ENCODE peak calls at places on chromosome 1, in five cellular contexts. One of them, this sample, is unnamed.

GRCh38 chr1:41469706-41470105 is 14.8 kb downstream of the EDN2 start:
- DNase-seq in PC-9: peak; percentile 58
- DNase-seq in ascending aorta: no peak
- DNase-seq in endothelial cell of umbilical vein: no peak
- DNase-seq in CD8-positive, alpha-beta T cell: no peak
- DNase-seq in this sample: no peak

GRCh38 chr1:175178456-175178855 is 14.1 kb downstream of the KIAA0040 start:
- DNase-seq in PC-9: no peak
- DNase-seq in ascending aorta: no peak
- DNase-seq in endothelial cell of umbilical vein: no peak
- DNase-seq in CD8-positive, alpha-beta T cell: no peak
- DNase-seq in this sample: no peak

GRCh38 chr1:89938171-89939055 is 56.5 kb upstream of the ZNF326 start:
- DNase-seq in PC-9: no peak
- DNase-seq in ascending aorta: no peak
- DNase-seq in endothelial cell of umbilical vein: peak; percentile 6
- DNase-seq in CD8-positive, alpha-beta T cell: no peak
- DNase-seq in this sample: no peak

GRCh38 chr1:33336580-33336979 is 15.7 kb upstream of the A3GALT2 start:
- DNase-seq in PC-9: no peak
- DNase-seq in ascending aorta: no peak
- DNase-seq in endothelial cell of umbilical vein: no peak
- DNase-seq in CD8-positive, alpha-beta T cell: no peak
- DNase-seq in this sample: no peak

GRCh38 chr1:76901158-76901767 is 34.0 kb downstream of the ST6GALNAC5 start:
- DNase-seq in PC-9: peak; percentile 35
- DNase-seq in ascending aorta: no peak
- DNase-seq in endothelial cell of umbilical vein: peak; percentile 41
- DNase-seq in CD8-positive, alpha-beta T cell: peak; percentile 2
- DNase-seq in this sample: peak; percentile 57

GRCh38 chr1:201252833-201253810 is 30.2 kb upstream of the PKP1 start:
- DNase-seq in PC-9: no peak
- DNase-seq in ascending aorta: no peak
- DNase-seq in endothelial cell of umbilical vein: no peak
- DNase-seq in CD8-positive, alpha-beta T cell: no peak
- DNase-seq in this sample: no peak

GRCh38 chr1:234478152-234478480 is 863 bp downstream of the TARBP1 start:
- DNase-seq in PC-9: peak; percentile 78
- DNase-seq in ascending aorta: no peak
- DNase-seq in endothelial cell of umbilical vein: no peak
- DNase-seq in CD8-positive, alpha-beta T cell: peak; percentile 72
- DNase-seq in this sample: peak; percentile 37

GRCh38 chr1:80427886-80428285 is 1372.8 kb upstream of the ADGRL2 start:
- DNase-seq in PC-9: no peak
- DNase-seq in ascending aorta: no peak
- DNase-seq in endothelial cell of umbilical vein: no peak
- DNase-seq in CD8-positive, alpha-beta T cell: no peak
- DNase-seq in this sample: no peak

GRCh38 chr1:198577444-198577843 is 37.0 kb upstream of the ATP6V1G3 start:
- DNase-seq in PC-9: no peak
- DNase-seq in ascending aorta: no peak
- DNase-seq in endothelial cell of umbilical vein: no peak
- DNase-seq in CD8-positive, alpha-beta T cell: no peak
- DNase-seq in this sample: no peak

GRCh38 chr1:29279406-29279805 is 43.1 kb downstream of the PTPRU start:
- DNase-seq in PC-9: no peak
- DNase-seq in ascending aorta: no peak
- DNase-seq in endothelial cell of umbilical vein: no peak
- DNase-seq in CD8-positive, alpha-beta T cell: no peak
- DNase-seq in this sample: no peak

GRCh38 chr1:71365451-71365850 is 284.6 kb upstream of the ZRANB2 start:
- DNase-seq in PC-9: no peak
- DNase-seq in ascending aorta: no peak
- DNase-seq in endothelial cell of umbilical vein: no peak
- DNase-seq in CD8-positive, alpha-beta T cell: no peak
- DNase-seq in this sample: no peak

GRCh38 chr1:110060034-110060661 is 10.3 kb downstream of the ALX3 start:
- DNase-seq in PC-9: peak; percentile 28
- DNase-seq in ascending aorta: no peak
- DNase-seq in endothelial cell of umbilical vein: peak; percentile 22
- DNase-seq in CD8-positive, alpha-beta T cell: peak; percentile 54
- DNase-seq in this sample: no peak

GRCh38 chr1:200837931-200838571 is 34.7 kb upstream of the GPR25 start:
- DNase-seq in PC-9: no peak
- DNase-seq in ascending aorta: no peak
- DNase-seq in endothelial cell of umbilical vein: peak; percentile 60
- DNase-seq in CD8-positive, alpha-beta T cell: no peak
- DNase-seq in this sample: no peak

GRCh38 chr1:203163891-203164635 is 11.6 kb downstream of the MYBPH start:
- DNase-seq in PC-9: no peak
- DNase-seq in ascending aorta: no peak
- DNase-seq in endothelial cell of umbilical vein: no peak
- DNase-seq in CD8-positive, alpha-beta T cell: no peak
- DNase-seq in this sample: no peak

GRCh38 chr1:68819190-68819829 is 322.4 kb upstream of the DEPDC1 start:
- DNase-seq in PC-9: no peak
- DNase-seq in ascending aorta: no peak
- DNase-seq in endothelial cell of umbilical vein: no peak
- DNase-seq in CD8-positive, alpha-beta T cell: no peak
- DNase-seq in this sample: peak; percentile 75

GRCh38 chr1:154970631-154971340 is at the start of gene SHC1:
- DNase-seq in PC-9: peak; percentile 91
- DNase-seq in ascending aorta: peak; percentile 80
- DNase-seq in endothelial cell of umbilical vein: peak; percentile 91
- DNase-seq in CD8-positive, alpha-beta T cell: no peak
- DNase-seq in this sample: peak; percentile 71

GRCh38 chr1:94154989-94155388 is 34.0 kb upstream of the ABCA4 start:
- DNase-seq in PC-9: no peak
- DNase-seq in ascending aorta: no peak
- DNase-seq in endothelial cell of umbilical vein: peak; percentile 70
- DNase-seq in CD8-positive, alpha-beta T cell: no peak
- DNase-seq in this sample: no peak

DNA sequence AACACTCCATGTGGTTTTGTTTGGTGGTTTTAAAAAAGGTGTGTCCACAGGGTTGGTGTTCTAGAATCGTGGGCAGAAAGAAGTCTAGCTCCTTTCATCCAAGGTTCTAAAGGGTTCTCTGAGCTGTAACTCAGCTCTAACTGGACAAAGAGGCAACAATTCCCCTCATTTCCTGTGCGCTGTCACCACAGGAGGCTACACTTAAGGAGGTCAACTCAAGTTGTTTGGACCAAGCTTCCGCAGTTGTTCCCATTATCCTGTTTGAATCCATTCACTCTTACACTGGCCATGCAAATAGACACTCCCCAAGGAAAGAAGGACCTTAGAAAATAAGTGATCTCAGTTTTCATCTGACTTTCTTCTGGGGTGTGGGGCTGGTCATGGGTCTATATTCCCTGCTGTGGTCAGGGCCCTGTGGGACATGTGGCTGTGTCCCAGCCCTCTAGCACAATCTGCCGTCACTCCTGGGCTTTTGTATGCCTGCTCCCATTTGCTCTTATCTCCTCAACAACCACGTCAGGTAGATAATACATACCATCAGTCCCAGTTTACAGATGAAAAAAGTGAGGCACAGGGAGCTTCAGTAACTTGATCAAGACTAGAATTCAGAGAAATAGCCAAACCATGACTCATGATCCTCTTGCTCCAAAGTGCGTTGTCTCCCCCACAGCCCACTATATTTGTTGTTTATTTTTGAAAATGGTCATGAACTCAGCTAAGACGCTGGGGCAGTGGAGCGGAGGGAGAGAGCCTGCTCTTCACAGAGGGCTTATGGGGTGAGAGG is 103.6 kb downstream of the RHOU start:
- DNase-seq in PC-9: no peak
- DNase-seq in ascending aorta: no peak
- DNase-seq in endothelial cell of umbilical vein: no peak
- DNase-seq in CD8-positive, alpha-beta T cell: no peak
- DNase-seq in this sample: no peak
- H3K4me1 ChIP-seq in PC-9: peaks cover 12% of the 10 kb centered on the region
- H3K4me1 ChIP-seq in ascending aorta: peaks cover 27% of the 10 kb centered on the region
- H3K4me1 ChIP-seq in endothelial cell of umbilical vein: peaks cover 28% of the 10 kb centered on the region
- H3K4me1 ChIP-seq in CD8-positive, alpha-beta T cell: no peaks in the 10 kb centered on the region
- H3K4me1 ChIP-seq in this sample: no peaks in the 10 kb centered on the region

GRCh38 chr1:180915426-180915965 is 2.8 kb downstream of the KIAA1614 start:
- DNase-seq in PC-9: no peak
- DNase-seq in ascending aorta: no peak
- DNase-seq in endothelial cell of umbilical vein: no peak
- DNase-seq in CD8-positive, alpha-beta T cell: no peak
- DNase-seq in this sample: no peak
- H3K27me3 ChIP-seq in PC-9: no peaks in the 10 kb centered on the region
- H3K27me3 ChIP-seq in ascending aorta: no peaks in the 10 kb centered on the region
- H3K27me3 ChIP-seq in endothelial cell of umbilical vein: no peaks in the 10 kb centered on the region
- H3K27me3 ChIP-seq in CD8-positive, alpha-beta T cell: no peaks in the 10 kb centered on the region
- H3K27me3 ChIP-seq in this sample: no peaks in the 10 kb centered on the region

DNA sequence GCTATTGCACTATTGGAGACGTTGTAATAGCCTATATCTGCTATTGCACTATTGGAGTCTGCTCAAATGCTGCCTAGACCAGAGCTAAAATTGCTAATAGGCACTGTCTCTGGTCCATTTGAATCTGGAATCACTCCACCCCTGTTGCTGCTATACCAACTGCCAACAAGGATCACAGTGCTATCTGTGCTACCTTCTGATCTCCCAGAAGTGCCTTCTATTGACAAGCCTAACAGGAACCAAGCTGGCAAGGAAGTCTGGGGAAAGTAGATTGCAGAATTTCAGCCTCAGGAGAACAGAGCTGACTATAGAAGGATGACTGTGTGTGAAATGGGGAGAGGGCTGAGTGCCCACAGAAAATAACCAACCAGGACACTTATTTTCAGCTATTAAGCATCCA is 15.9 kb downstream of the RWDD3 start:
- DNase-seq in PC-9: no peak
- DNase-seq in ascending aorta: no peak
- DNase-seq in endothelial cell of umbilical vein: no peak
- DNase-seq in CD8-positive, alpha-beta T cell: no peak
- DNase-seq in this sample: no peak
- H3K4me1 ChIP-seq in PC-9: no peaks in the 10 kb centered on the region
- H3K4me1 ChIP-seq in ascending aorta: no peaks in the 10 kb centered on the region
- H3K4me1 ChIP-seq in endothelial cell of umbilical vein: no peaks in the 10 kb centered on the region
- H3K4me1 ChIP-seq in CD8-positive, alpha-beta T cell: no peaks in the 10 kb centered on the region
- H3K4me1 ChIP-seq in this sample: peaks cover 18% of the 10 kb centered on the region

GRCh38 chr1:162264108-162264507 is 112.5 kb downstream of the SPATA46 start:
- DNase-seq in PC-9: no peak
- DNase-seq in ascending aorta: no peak
- DNase-seq in endothelial cell of umbilical vein: no peak
- DNase-seq in CD8-positive, alpha-beta T cell: no peak
- DNase-seq in this sample: no peak

GRCh38 chr1:162270016-162270415 is 106.6 kb downstream of the SPATA46 start:
- DNase-seq in PC-9: no peak
- DNase-seq in ascending aorta: no peak
- DNase-seq in endothelial cell of umbilical vein: no peak
- DNase-seq in CD8-positive, alpha-beta T cell: no peak
- DNase-seq in this sample: no peak

GRCh38 chr1:162271972-162272371 is 104.7 kb downstream of the SPATA46 start:
- DNase-seq in PC-9: no peak
- DNase-seq in ascending aorta: no peak
- DNase-seq in endothelial cell of umbilical vein: no peak
- DNase-seq in CD8-positive, alpha-beta T cell: no peak
- DNase-seq in this sample: no peak

GRCh38 chr1:162265983-162266382 is 110.7 kb downstream of the SPATA46 start:
- DNase-seq in PC-9: no peak
- DNase-seq in ascending aorta: no peak
- DNase-seq in endothelial cell of umbilical vein: no peak
- DNase-seq in CD8-positive, alpha-beta T cell: no peak
- DNase-seq in this sample: no peak
- H3K27me3 ChIP-seq in PC-9: no peaks in the 10 kb centered on the region
- H3K27me3 ChIP-seq in ascending aorta: no peaks in the 10 kb centered on the region
- H3K27me3 ChIP-seq in endothelial cell of umbilical vein: no peaks in the 10 kb centered on the region
- H3K27me3 ChIP-seq in CD8-positive, alpha-beta T cell: no peaks in the 10 kb centered on the region
- H3K27me3 ChIP-seq in this sample: peaks cover 5% of the 10 kb centered on the region

DNA sequence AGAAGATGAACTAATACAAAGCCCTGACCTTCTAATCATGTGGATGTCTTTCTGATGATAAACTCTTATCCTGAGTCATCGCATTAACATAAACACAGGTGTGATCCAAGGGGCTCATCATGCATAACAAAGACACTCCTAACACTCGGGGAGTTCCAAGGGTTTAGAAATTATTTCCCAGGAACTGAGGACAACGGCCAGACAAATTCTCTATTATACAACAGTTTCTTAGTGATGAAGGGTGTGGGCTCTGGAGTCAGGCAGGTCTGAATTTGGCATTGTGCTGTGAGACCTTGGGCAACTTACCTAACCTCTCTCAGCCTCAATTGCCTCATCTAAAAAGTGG is 18.0 kb downstream of the DUSP10 start:
- DNase-seq in PC-9: no peak
- DNase-seq in ascending aorta: no peak
- DNase-seq in endothelial cell of umbilical vein: no peak
- DNase-seq in CD8-positive, alpha-beta T cell: no peak
- DNase-seq in this sample: no peak
- H3K4me1 ChIP-seq in PC-9: peaks cover 16% of the 10 kb centered on the region
- H3K4me1 ChIP-seq in ascending aorta: peaks cover 23% of the 10 kb centered on the region
- H3K4me1 ChIP-seq in endothelial cell of umbilical vein: no peaks in the 10 kb centered on the region
- H3K4me1 ChIP-seq in CD8-positive, alpha-beta T cell: peaks cover 33% of the 10 kb centered on the region
- H3K4me1 ChIP-seq in this sample: peaks cover 6% of the 10 kb centered on the region

GRCh38 chr1:228756457-228756856 is 21.2 kb downstream of the RHOU start:
- DNase-seq in PC-9: no peak
- DNase-seq in ascending aorta: no peak
- DNase-seq in endothelial cell of umbilical vein: no peak
- DNase-seq in CD8-positive, alpha-beta T cell: no peak
- DNase-seq in this sample: no peak
- H3K27me3 ChIP-seq in PC-9: peaks cover 79% of the 10 kb centered on the region
- H3K27me3 ChIP-seq in ascending aorta: no peaks in the 10 kb centered on the region
- H3K27me3 ChIP-seq in endothelial cell of umbilical vein: peaks cover 12% of the 10 kb centered on the region
- H3K27me3 ChIP-seq in CD8-positive, alpha-beta T cell: no peaks in the 10 kb centered on the region
- H3K27me3 ChIP-seq in this sample: peaks cover 9% of the 10 kb centered on the region